ENCODE peak calls at places on chromosomes 11 and 22, in nine cellular contexts. R, J, F, M, Y, W, O, U and X are unnamed samples.
A peak's percentile ranks its signal among the peaks of the same experiment; 100 is the strongest.

GRCh38 chr11:131691558-131692041 is 321.2 kb downstream of the NTM start:
- DNase-seq in O (no peak), W (peak; percentile 11), F (no peak), R (peak; percentile 67), J (no peak), M (no peak), Y (no peak), U (peak; percentile 54), X (no peak)

GRCh38 chr11:14244926-14245325 is 114.1 kb downstream of the RRAS2 start:
- DNase-seq in W (no peak), R (no peak), J (no peak), Y (no peak), U (no peak), F (no peak), O (no peak), M (no peak), X (no peak)

GRCh38 chr22:37999236-37999635 is 14.9 kb upstream of the SOX10 start:
- DNase-seq in U (no peak), M (no peak), Y (no peak), J (no peak), O (no peak), W (no peak), F (no peak), R (no peak), X (no peak)

GRCh38 chr22:37659066-37659896 is 758 bp downstream of the PDXP start:
- DNase-seq in J (no peak), M (no peak), F (no peak), U (no peak), R (no peak), Y (no peak), W (no peak), O (peak; percentile 63), X (peak; percentile 62)

GRCh38 chr11:44936527-44936926 is 14.2 kb downstream of the TP53I11 start:
- DNase-seq in M (peak; percentile 83), R (peak; percentile 93), U (peak; percentile 87), J (peak; percentile 88), Y (peak; percentile 81), F (peak; percentile 59), O (peak; percentile 80), W (peak; percentile 76), X (peak; percentile 89)

GRCh38 chr22:19865141-19865829 is 10.6 kb upstream of the GNB1L start:
- DNase-seq in Y (no peak), F (no peak), W (no peak), O (no peak), M (no peak), J (no peak), R (no peak), U (no peak), X (no peak)

GRCh38 chr11:76491644-76492043 is 46.8 kb downstream of the EMSY start:
- DNase-seq in Y (no peak), O (no peak), F (no peak), W (no peak), J (no peak), M (no peak), R (no peak), U (no peak), X (no peak)

GRCh38 chr11:118374729-118375128 is 15.3 kb downstream of the UBE4A start:
- DNase-seq in U (no peak), J (no peak), Y (no peak), O (no peak), M (no peak), R (no peak), W (no peak), F (no peak), X (no peak)

GRCh38 chr11:79160786-79161403 is 279.9 kb downstream of the TENM4 start:
- DNase-seq in F (no peak), Y (no peak), J (no peak), W (no peak), M (no peak), O (no peak), R (no peak), U (no peak), X (peak; percentile 43)

GRCh38 chr11:117395476-117395875 is 67.8 kb downstream of the CEP164 start:
- DNase-seq in F (no peak), O (no peak), J (no peak), R (peak; percentile 18), M (no peak), U (no peak), Y (no peak), W (no peak), X (peak; percentile 37)

GRCh38 chr11:28606930-28607329 is 498.7 kb downstream of the METTL15 start:
- DNase-seq in Y (no peak), R (no peak), M (no peak), O (no peak), W (no peak), U (peak; percentile 6), F (peak; percentile 12), J (no peak), X (no peak)

GRCh38 chr11:85154294-85154693 is 472.9 kb downstream of the DLG2 start:
- DNase-seq in F (no peak), O (no peak), Y (no peak), R (no peak), W (no peak), J (no peak), U (no peak), M (no peak), X (no peak)
- H3K4me3 ChIP-seq in F (no peak overlapping the region), O (no peak overlapping the region), Y (no peak overlapping the region), R (no peak overlapping the region), W (no peak overlapping the region), J (no peak overlapping the region), U (peak overlapping the region; percentile 3), M (no peak overlapping the region), X (no peak overlapping the region)

GRCh38 chr22:49764151-49764581 is 63.5 kb downstream of the BRD1 start:
- DNase-seq in O (no peak), M (no peak), W (no peak), U (no peak), R (peak; percentile 41), F (no peak), J (no peak), Y (peak; percentile 13), X (no peak)
- H3K4me3 ChIP-seq in O (no peak overlapping the region), M (no peak overlapping the region), W (no peak overlapping the region), U (no peak overlapping the region), R (no peak overlapping the region), F (no peak overlapping the region), J (no peak overlapping the region), Y (no peak overlapping the region), X (no peak overlapping the region)

GRCh38 chr11:11288972-11289616 is 64.0 kb downstream of the CSNK2A3 start:
- DNase-seq in R (no peak), U (no peak), M (no peak), W (no peak), O (no peak), J (peak; percentile 7), F (no peak), Y (no peak), X (no peak)

GRCh38 chr11:11279956-11280689 is 72.9 kb downstream of the CSNK2A3 start:
- DNase-seq in F (no peak), Y (no peak), U (no peak), R (no peak), M (no peak), O (peak; percentile 43), W (peak; percentile 67), J (no peak), X (no peak)

GRCh38 chr11:11281626-11282025 is 71.4 kb downstream of the CSNK2A3 start:
- DNase-seq in J (no peak), Y (no peak), M (no peak), W (no peak), U (no peak), O (no peak), F (no peak), R (no peak), X (no peak)

GRCh38 chr11:11280826-11281225 is 72.2 kb downstream of the CSNK2A3 start:
- DNase-seq in J (peak; percentile 19), M (no peak), R (no peak), U (no peak), W (no peak), O (no peak), Y (no peak), F (no peak), X (no peak)

GRCh38 chr11:11284481-11284880 is 68.6 kb downstream of the CSNK2A3 start:
- DNase-seq in R (no peak), Y (no peak), W (no peak), U (no peak), O (no peak), M (no peak), F (no peak), J (no peak), X (no peak)
- H3K4me3 ChIP-seq in R (no peak overlapping the region), Y (no peak overlapping the region), W (no peak overlapping the region), U (no peak overlapping the region), O (no peak overlapping the region), M (no peak overlapping the region), F (no peak overlapping the region), J (no peak overlapping the region), X (no peak overlapping the region)

DNA sequence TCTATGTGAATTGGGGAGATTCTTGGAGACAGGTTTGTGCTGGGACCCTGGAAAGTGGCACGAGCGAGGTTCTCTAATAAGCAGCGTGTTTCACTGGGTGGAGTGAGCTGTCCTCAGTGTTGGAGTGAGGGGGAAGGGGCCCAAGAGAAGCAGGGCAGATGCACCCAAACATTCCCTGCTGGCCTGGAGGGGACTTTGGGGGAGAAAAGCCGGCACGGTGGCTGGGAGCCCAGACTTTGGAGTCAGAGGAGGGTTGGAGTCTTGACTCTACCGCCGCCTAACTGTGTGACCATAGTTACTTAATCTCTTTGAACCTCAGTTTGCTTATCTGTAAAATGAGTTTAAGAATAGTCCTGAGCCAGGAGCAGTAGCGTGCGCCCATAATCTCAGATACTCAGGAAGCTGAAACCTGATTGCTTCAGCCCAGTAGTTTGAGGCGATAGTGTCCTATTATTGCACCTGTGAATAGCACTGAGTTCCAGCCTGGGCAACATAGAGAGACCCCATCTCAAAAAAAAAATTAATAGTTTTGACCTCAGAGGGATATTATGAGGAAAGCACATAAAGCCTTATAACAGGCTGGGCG is 614 bp downstream of the NR1H3 start:
- DNase-seq in O (no peak), R (no peak), J (no peak), M (no peak), F (no peak), U (no peak), W (no peak), Y (no peak), X (no peak)
- H3K4me3 ChIP-seq in O (no peak overlapping the region), R (no peak overlapping the region), J (peak overlapping the region; percentile 41), M (peak overlapping the region; percentile 26), F (peak overlapping the region; percentile 35), U (no peak overlapping the region), W (no peak overlapping the region), Y (peak overlapping the region; percentile 64), X (peak overlapping the region; percentile 34)